ENCODE peak calls at places on chromosomes 13 and 19, in ten cellular contexts. I is GM13976; U is T-helper 1 cell; J is RPMI7951; A is uterus; Q is NCI-H446; L is body of pancreas; S is pancreas; V is activated T-cell treated with anti-CD3 and anti-CD28 coated beads for 48 hours; K is CD8-positive, alpha-beta T cell. D is an unnamed sample.

GRCh38 chr19:45097450-45097775 is 4.4 kb downstream of the PPP1R37 start:
- DNase-seq in I (no peak), U (no peak), J (no peak), A (no peak), Q (no peak), L (no peak), S (no peak), V (no peak), K (no peak), D (no peak)

GRCh38 chr19:49101160-49101559 is 13.0 kb upstream of the LIN7B start:
- DNase-seq in I (no peak), U (no peak), J (no peak), A (no peak), Q (no peak), L (no peak), S (no peak), V (no peak), K (no peak), D (no peak)

GRCh38 chr19:51020988-51021651 is 1.6 kb upstream of the KLK10 start:
- DNase-seq in I (no peak), U (no peak), J (peak), A (no peak), Q (no peak), L (peak), S (no peak), V (no peak), K (no peak), D (no peak)

GRCh38 chr19:8004723-8005513 is 523 bp downstream of the ELAVL1 start:
- DNase-seq in I (no peak), U (no peak), J (peak), A (no peak), Q (no peak), L (peak), S (no peak), V (peak), K (peak), D (no peak)

GRCh38 chr13:42740753-42741152 is 40.6 kb upstream of the FAM216B start:
- DNase-seq in I (no peak), U (no peak), J (no peak), A (no peak), Q (peak), L (peak), S (peak), V (no peak), K (no peak), D (no peak)

GRCh38 chr13:97798836-97799235 is 154.6 kb upstream of the IPO5 start:
- DNase-seq in I (no peak), U (no peak), J (no peak), A (no peak), Q (no peak), L (no peak), S (no peak), V (no peak), K (no peak), D (no peak)

GRCh38 chr19:3653081-3653795 is 26.6 kb upstream of the CACTIN start:
- DNase-seq in I (no peak), U (no peak), J (no peak), A (no peak), Q (no peak), L (no peak), S (no peak), V (no peak), K (no peak), D (no peak)

GRCh38 chr13:19596960-19597361 is 35.6 kb upstream of the TPTE2 start:
- DNase-seq in I (no peak), U (no peak), J (peak), A (no peak), Q (no peak), L (no peak), S (no peak), V (no peak), K (no peak), D (no peak)

GRCh38 chr13:93420887-93421286 is 194.3 kb downstream of the GPC6 start:
- DNase-seq in I (no peak), U (peak), J (no peak), A (no peak), Q (no peak), L (no peak), S (no peak), V (no peak), K (no peak), D (no peak)

GRCh38 chr13:29849731-29850212 is 645 bp downstream of the UBL3 start:
- DNase-seq in I (peak), U (no peak), J (peak), A (peak), Q (no peak), L (peak), S (peak), V (peak), K (peak), D (no peak)

GRCh38 chr19:4976412-4977298 is 7.7 kb downstream of the KDM4B start:
- DNase-seq in I (no peak), U (no peak), J (no peak), A (peak), Q (peak), L (peak), S (no peak), V (no peak), K (no peak), D (no peak)

GRCh38 chr13:48400820-48401219 is 12.1 kb downstream of the LPAR6 start:
- DNase-seq in I (no peak), U (peak), J (peak), A (no peak), Q (no peak), L (no peak), S (no peak), V (no peak), K (no peak), D (no peak)

GRCh38 chr13:94329277-94329676 is 150.2 kb downstream of the DCT start:
- DNase-seq in I (no peak), U (no peak), J (peak), A (peak), Q (no peak), L (no peak), S (no peak), V (no peak), K (no peak), D (no peak)

GRCh38 chr13:112917731-112918130 is 51.3 kb upstream of the MCF2L start:
- DNase-seq in I (no peak), U (no peak), J (no peak), A (no peak), Q (no peak), L (no peak), S (no peak), V (no peak), K (no peak), D (no peak)

GRCh38 chr13:28161370-28161769 is 23.0 kb downstream of the PAN3 start:
- DNase-seq in I (no peak), U (no peak), J (peak), A (no peak), Q (no peak), L (peak), S (no peak), V (no peak), K (no peak), D (no peak)

GRCh38 chr13:73767191-73767741 is 366.9 kb downstream of the KLF12 start:
- DNase-seq in I (no peak), U (peak), J (no peak), A (no peak), Q (no peak), L (no peak), S (no peak), V (no peak), K (peak), D (no peak)

GRCh38 chr19:43425567-43426392 is 11.1 kb downstream of the TEX101 start:
- DNase-seq in I (no peak), U (no peak), J (peak), A (no peak), Q (no peak), L (peak), S (peak), V (no peak), K (no peak), D (no peak)

GRCh38 chr13:38850868-38851626 is 139.6 kb downstream of the STOML3 start:
- DNase-seq in I (no peak), U (no peak), J (no peak), A (no peak), Q (no peak), L (no peak), S (no peak), V (no peak), K (no peak), D (no peak)

GRCh38 chr19:47157455-47158321 is 27.1 kb downstream of the SAE1 start:
- DNase-seq in I (no peak), U (peak), J (no peak), A (peak), Q (no peak), L (peak), S (no peak), V (no peak), K (peak), D (no peak)

GRCh38 chr13:42259515-42259914 is 12.4 kb upstream of the AKAP11 start:
- DNase-seq in I (no peak), U (no peak), J (no peak), A (no peak), Q (no peak), L (no peak), S (no peak), V (no peak), K (no peak), D (no peak)

GRCh38 chr19:37572203-37572602 is 22.4 kb downstream of the ZNF571 start:
- DNase-seq in I (no peak), U (no peak), J (peak), A (no peak), Q (no peak), L (no peak), S (no peak), V (no peak), K (no peak), D (no peak)

GRCh38 chr13:45257638-45258338 is 56.9 kb upstream of the KCTD4 start:
- DNase-seq in I (peak), U (peak), J (peak), A (no peak), Q (no peak), L (no peak), S (no peak), V (no peak), K (no peak), D (no peak)

GRCh38 chr19:19513671-19514070 is 1.7 kb downstream of the TSSK6 start:
- DNase-seq in I (no peak), U (no peak), J (no peak), A (no peak), Q (no peak), L (no peak), S (no peak), V (no peak), K (no peak), D (no peak)

GRCh38 chr19:2820112-2820702 is 539 bp downstream of the ZNF554 start:
- DNase-seq in I (peak), U (no peak), J (no peak), A (no peak), Q (no peak), L (no peak), S (no peak), V (no peak), K (no peak), D (no peak)

GRCh38 chr13:99361197-99361596 is 54.0 kb upstream of the GPR183 start:
- DNase-seq in I (no peak), U (peak), J (no peak), A (no peak), Q (no peak), L (no peak), S (no peak), V (no peak), K (no peak), D (no peak)

GRCh38 chr13:101945435-101945834 is 456.4 kb downstream of the FGF14 start:
- DNase-seq in I (no peak), U (no peak), J (no peak), A (no peak), Q (no peak), L (no peak), S (no peak), V (no peak), K (no peak), D (no peak)

GRCh38 chr13:106028916-106029315 is 506.5 kb downstream of the EFNB2 start:
- DNase-seq in I (no peak), U (no peak), J (peak), A (no peak), Q (no peak), L (no peak), S (no peak), V (no peak), K (no peak), D (no peak)

GRCh38 chr19:35224681-35225604 is 3.6 kb downstream of the FAM187B start:
- DNase-seq in I (peak), U (peak), J (no peak), A (no peak), Q (no peak), L (peak), S (no peak), V (no peak), K (no peak), D (no peak)

GRCh38 chr13:77898097-77898496 is 20.5 kb downstream of the EDNRB start:
- DNase-seq in I (no peak), U (peak), J (peak), A (no peak), Q (no peak), L (no peak), S (no peak), V (no peak), K (no peak), D (no peak)

GRCh38 chr19:18014197-18014596 is 6.2 kb downstream of the ARRDC2 start:
- DNase-seq in I (no peak), U (peak), J (no peak), A (no peak), Q (no peak), L (no peak), S (no peak), V (no peak), K (peak), D (no peak)

GRCh38 chr13:73765651-73766384 is 368.4 kb downstream of the KLF12 start:
- DNase-seq in I (no peak), U (peak), J (no peak), A (peak), Q (no peak), L (peak), S (peak), V (peak), K (peak), D (peak)

GRCh38 chr13:31377946-31378345 is 178.2 kb downstream of the B3GLCT start:
- DNase-seq in I (peak), U (no peak), J (no peak), A (no peak), Q (no peak), L (no peak), S (no peak), V (no peak), K (no peak), D (no peak)

GRCh38 chr19:38729653-38730469 is 14.4 kb downstream of the CAPN12 start:
- DNase-seq in I (peak), U (peak), J (peak), A (peak), Q (no peak), L (peak), S (peak), V (peak), K (peak), D (peak)

GRCh38 chr13:110555601-110556223 is 5.8 kb downstream of the RAB20 start:
- DNase-seq in I (no peak), U (no peak), J (no peak), A (no peak), Q (no peak), L (peak), S (peak), V (no peak), K (no peak), D (no peak)

GRCh38 chr13:44068169-44068568 is 188.5 kb downstream of the LACC1 start:
- DNase-seq in I (no peak), U (no peak), J (peak), A (no peak), Q (no peak), L (no peak), S (no peak), V (no peak), K (no peak), D (no peak)

GRCh38 chr19:33447336-33448158 is 74.0 kb downstream of the CEBPG start:
- DNase-seq in I (no peak), U (no peak), J (no peak), A (no peak), Q (no peak), L (no peak), S (no peak), V (no peak), K (no peak), D (no peak)

GRCh38 chr19:51166846-51167490 is 24.9 kb downstream of the SIGLEC7 start:
- DNase-seq in I (peak), U (peak), J (no peak), A (no peak), Q (no peak), L (no peak), S (no peak), V (peak), K (no peak), D (no peak)

GRCh38 chr13:76991432-76991795 is 467 bp upstream of the CLN5 start:
- DNase-seq in I (peak), U (peak), J (no peak), A (peak), Q (no peak), L (peak), S (no peak), V (peak), K (peak), D (peak)